ENCODE peak calls at places on chromosomes 2 and 18, in six cellular contexts. One of them, this sample, is unnamed.

GRCh38 chr2:172090947-172091625 is 5.8 kb downstream of the DLX1 start:
- DNase-seq in progenitor cell of endocrine pancreas: no peak
- DNase-seq in Right ventricle myocardium superior: no peak
- DNase-seq in HEK293T: no peak
- DNase-seq in mesendoderm: peak
- DNase-seq in activated CD8-positive, alpha-beta memory T cell treated with anti-CD3 and anti-CD28 coated beads, Interleukin-2, amount 50 U/mL, for 48 hours: no peak
- DNase-seq in this sample: no peak

GRCh38 chr2:217162533-217162932 is 302.7 kb upstream of the TNP1 start:
- DNase-seq in mesendoderm: no peak
- DNase-seq in progenitor cell of endocrine pancreas: no peak
- DNase-seq in Right ventricle myocardium superior: no peak
- DNase-seq in activated CD8-positive, alpha-beta memory T cell treated with anti-CD3 and anti-CD28 coated beads, Interleukin-2, amount 50 U/mL, for 48 hours: peak
- DNase-seq in HEK293T: no peak
- DNase-seq in this sample: peak

GRCh38 chr2:61658841-61659780 is 121.0 kb upstream of the XPO1 start:
- DNase-seq in Right ventricle myocardium superior: no peak
- DNase-seq in activated CD8-positive, alpha-beta memory T cell treated with anti-CD3 and anti-CD28 coated beads, Interleukin-2, amount 50 U/mL, for 48 hours: no peak
- DNase-seq in progenitor cell of endocrine pancreas: no peak
- DNase-seq in HEK293T: peak
- DNase-seq in mesendoderm: peak
- DNase-seq in this sample: peak

GRCh38 chr18:74311000-74311399 is 4.6 kb upstream of the C18orf63 start:
- DNase-seq in HEK293T: no peak
- DNase-seq in progenitor cell of endocrine pancreas: no peak
- DNase-seq in activated CD8-positive, alpha-beta memory T cell treated with anti-CD3 and anti-CD28 coated beads, Interleukin-2, amount 50 U/mL, for 48 hours: no peak
- DNase-seq in mesendoderm: no peak
- DNase-seq in Right ventricle myocardium superior: no peak
- DNase-seq in this sample: no peak

GRCh38 chr2:216319771-216320170 is 52.5 kb downstream of the MARCHF4 start:
- DNase-seq in Right ventricle myocardium superior: no peak
- DNase-seq in activated CD8-positive, alpha-beta memory T cell treated with anti-CD3 and anti-CD28 coated beads, Interleukin-2, amount 50 U/mL, for 48 hours: no peak
- DNase-seq in mesendoderm: peak
- DNase-seq in HEK293T: no peak
- DNase-seq in progenitor cell of endocrine pancreas: no peak
- DNase-seq in this sample: peak

GRCh38 chr18:33052886-33053285 is 280.1 kb upstream of the KLHL14 start:
- DNase-seq in activated CD8-positive, alpha-beta memory T cell treated with anti-CD3 and anti-CD28 coated beads, Interleukin-2, amount 50 U/mL, for 48 hours: no peak
- DNase-seq in Right ventricle myocardium superior: no peak
- DNase-seq in HEK293T: no peak
- DNase-seq in progenitor cell of endocrine pancreas: no peak
- DNase-seq in mesendoderm: no peak
- DNase-seq in this sample: no peak

GRCh38 chr18:75167759-75168211 is 41.2 kb downstream of the PTGR3 start:
- DNase-seq in Right ventricle myocardium superior: peak
- DNase-seq in progenitor cell of endocrine pancreas: no peak
- DNase-seq in mesendoderm: no peak
- DNase-seq in activated CD8-positive, alpha-beta memory T cell treated with anti-CD3 and anti-CD28 coated beads, Interleukin-2, amount 50 U/mL, for 48 hours: no peak
- DNase-seq in HEK293T: no peak
- DNase-seq in this sample: no peak

GRCh38 chr18:26502834-26503233 is 45.5 kb downstream of the KCTD1 start:
- DNase-seq in mesendoderm: no peak
- DNase-seq in activated CD8-positive, alpha-beta memory T cell treated with anti-CD3 and anti-CD28 coated beads, Interleukin-2, amount 50 U/mL, for 48 hours: no peak
- DNase-seq in HEK293T: no peak
- DNase-seq in progenitor cell of endocrine pancreas: no peak
- DNase-seq in Right ventricle myocardium superior: no peak
- DNase-seq in this sample: no peak